ENCODE peak calls at places on chromosomes 13 and 19, in six cellular contexts. K is activated CD4-positive, alpha-beta T cell treated with anti-CD3 and anti-CD28 coated beads, Interleukin-2, amount 50 U/mL, for 48 hours; F is H54; A is LoVo; M is thoracic aorta; B is choroid plexus epithelial cell. J is an unnamed sample.
A peak's percentile ranks its signal among the peaks of the same experiment; 100 is the strongest.

GRCh38 chr19:3365447-3366103 is 808 bp upstream of the NFIC start:
- DNase-seq in K (peak; percentile 8), F (peak; percentile 73), A (no peak), M (no peak), B (peak; percentile 73), J (no peak)

GRCh38 chr13:98622926-98623325 is 46.0 kb upstream of the STK24 start:
- DNase-seq in K (no peak), F (no peak), A (no peak), M (no peak), B (no peak), J (no peak)

GRCh38 chr19:39623946-39624345 is 21.6 kb downstream of the LGALS13 start:
- DNase-seq in K (no peak), F (no peak), A (no peak), M (no peak), B (no peak), J (no peak)

GRCh38 chr19:5913739-5914357 is at the start of gene CAPS:
- DNase-seq in K (no peak), F (peak; percentile 97), A (peak; percentile 30), M (no peak), B (peak; percentile 23), J (peak; percentile 80)

GRCh38 chr19:31331536-31331935 is 17.7 kb downstream of the TSHZ3 start:
- DNase-seq in K (no peak), F (no peak), A (no peak), M (no peak), B (no peak), J (no peak)

GRCh38 chr19:34506026-34506370 is 24.4 kb downstream of the WTIP start:
- DNase-seq in K (no peak), F (no peak), A (no peak), M (no peak), B (no peak), J (no peak)

GRCh38 chr19:18225355-18225701 is 910 bp downstream of the PDE4C start:
- DNase-seq in K (no peak), F (no peak), A (no peak), M (no peak), B (no peak), J (no peak)

GRCh38 chr13:49996951-49997895 is at the start of gene TRIM13:
- DNase-seq in K (peak; percentile 86), F (peak; percentile 43), A (peak; percentile 89), M (peak; percentile 65), B (peak; percentile 95), J (peak; percentile 71)

GRCh38 chr19:6529937-6530384 is 865 bp upstream of the TNFSF9 start:
- DNase-seq in K (no peak), F (no peak), A (no peak), M (no peak), B (no peak), J (no peak)

GRCh38 chr19:31962565-31962996 is 382.8 kb upstream of the ZNF507 start:
- DNase-seq in K (no peak), F (no peak), A (no peak), M (no peak), B (no peak), J (no peak)

GRCh38 chr13:113728571-113729054 is 30.4 kb upstream of the TMEM255B start:
- DNase-seq in K (no peak), F (no peak), A (no peak), M (no peak), B (no peak), J (no peak)

GRCh38 chr13:100707818-100708740 is 33.5 kb upstream of the TMTC4 start:
- DNase-seq in K (peak; percentile 9), F (no peak), A (no peak), M (no peak), B (no peak), J (peak; percentile 93)

J was measured in RCC 7860.